ENCODE peak calls at places on chromosomes 5 and 9, in five cellular contexts. F is GM12878, V is GM12892, O is H1, K is HepG2. U is an unnamed sample.

GRCh38 chr9:5489630-5490484 is 20.5 kb upstream of the PDCD1LG2 start:
- DNase-seq in F (no peak), V (no peak), O (no peak), K (no peak), U (no peak)

GRCh38 chr5:56037531-56038010 is 42.8 kb upstream of the IL6ST start:
- DNase-seq in F (no peak), V (no peak), O (no peak), K (no peak), U (no peak)

GRCh38 chr5:74641778-74642542 is 1.4 kb upstream of the ENC1 start:
- DNase-seq in F (no peak), V (no peak), O (no peak), K (peak), U (no peak)

GRCh38 chr9:86483496-86483895 is 129.3 kb upstream of the TUT7 start:
- DNase-seq in F (no peak), V (no peak), O (no peak), K (no peak), U (no peak)

GRCh38 chr5:4097194-4097593 is 501.6 kb downstream of the IRX1 start:
- DNase-seq in F (no peak), V (no peak), O (no peak), K (no peak), U (no peak)

GRCh38 chr9:109967651-109968331 is 187.8 kb downstream of the PALM2AKAP2 start:
- DNase-seq in F (peak), V (no peak), O (no peak), K (no peak), U (no peak)

GRCh38 chr5:78795757-78796156 is 147.2 kb upstream of the LHFPL2 start:
- DNase-seq in F (no peak), V (no peak), O (no peak), K (peak), U (no peak)

GRCh38 chr5:73735032-73735734 is 109.2 kb downstream of the ARHGEF28 start:
- DNase-seq in F (no peak), V (no peak), O (no peak), K (no peak), U (no peak)

GRCh38 chr5:180844432-180844831 is 16.6 kb downstream of the ZFP62 start:
- DNase-seq in F (no peak), V (no peak), O (no peak), K (no peak), U (no peak)

GRCh38 chr9:14438232-14438966 is 124.5 kb upstream of the NFIB start:
- DNase-seq in F (no peak), V (no peak), O (no peak), K (no peak), U (no peak)

GRCh38 chr9:127854169-127854833 is at the start of gene ENG:
- DNase-seq in F (no peak), V (no peak), O (no peak), K (no peak), U (no peak)

GRCh38 chr5:32753765-32754164 is 42.6 kb downstream of the NPR3 start:
- DNase-seq in F (no peak), V (no peak), O (no peak), K (no peak), U (no peak)

GRCh38 chr5:59285300-59286017 is 608.1 kb downstream of the PDE4D start:
- DNase-seq in F (no peak), V (no peak), O (no peak), K (no peak), U (no peak)

GRCh38 chr5:35438786-35439185 is 178.9 kb upstream of the SPEF2 start:
- DNase-seq in F (no peak), V (no peak), O (no peak), K (no peak), U (no peak)

GRCh38 chr5:158929579-158930233 is 170.0 kb downstream of the EBF1 start:
- DNase-seq in F (no peak), V (no peak), O (no peak), K (no peak), U (no peak)

GRCh38 chr9:103552712-103553111 is 541.4 kb upstream of the SMC2 start:
- DNase-seq in F (no peak), V (no peak), O (no peak), K (no peak), U (no peak)

GRCh38 chr9:127862075-127863011 is 7.9 kb upstream of the ENG start:
- DNase-seq in F (no peak), V (peak), O (no peak), K (no peak), U (no peak)

GRCh38 chr5:2751592-2752021 is at the start of gene IRX2:
- DNase-seq in F (no peak), V (no peak), O (peak), K (no peak), U (no peak)

GRCh38 chr9:108156270-108156998 is 666.9 kb upstream of the KLF4 start:
- DNase-seq in F (no peak), V (no peak), O (no peak), K (no peak), U (no peak)

GRCh38 chr9:108149346-108149745 is 659.8 kb upstream of the KLF4 start:
- DNase-seq in F (no peak), V (no peak), O (no peak), K (no peak), U (no peak)

GRCh38 chr9:108151161-108151586 is 661.6 kb upstream of the KLF4 start:
- DNase-seq in F (no peak), V (no peak), O (no peak), K (no peak), U (no peak)

GRCh38 chr9:108153391-108153790 is 663.8 kb upstream of the KLF4 start:
- DNase-seq in F (no peak), V (no peak), O (no peak), K (no peak), U (no peak)

GRCh38 chr9:108150736-108151135 is 661.2 kb upstream of the KLF4 start:
- DNase-seq in F (no peak), V (no peak), O (no peak), K (no peak), U (no peak)
- TF ChIP-seq POLR2AphosphoS5 in F (no peak), V (no peak), O (no peak), K (no peak), U (no peak)

GRCh38 chr5:132831095-132831860 is 831 bp upstream of the SHROOM1 start:
- DNase-seq in F (no peak), V (no peak), O (no peak), K (no peak), U (no peak)
- TF ChIP-seq POLR2A in F (no peak), V (no peak), O (no peak), K (no peak), U (no peak)

DNA sequence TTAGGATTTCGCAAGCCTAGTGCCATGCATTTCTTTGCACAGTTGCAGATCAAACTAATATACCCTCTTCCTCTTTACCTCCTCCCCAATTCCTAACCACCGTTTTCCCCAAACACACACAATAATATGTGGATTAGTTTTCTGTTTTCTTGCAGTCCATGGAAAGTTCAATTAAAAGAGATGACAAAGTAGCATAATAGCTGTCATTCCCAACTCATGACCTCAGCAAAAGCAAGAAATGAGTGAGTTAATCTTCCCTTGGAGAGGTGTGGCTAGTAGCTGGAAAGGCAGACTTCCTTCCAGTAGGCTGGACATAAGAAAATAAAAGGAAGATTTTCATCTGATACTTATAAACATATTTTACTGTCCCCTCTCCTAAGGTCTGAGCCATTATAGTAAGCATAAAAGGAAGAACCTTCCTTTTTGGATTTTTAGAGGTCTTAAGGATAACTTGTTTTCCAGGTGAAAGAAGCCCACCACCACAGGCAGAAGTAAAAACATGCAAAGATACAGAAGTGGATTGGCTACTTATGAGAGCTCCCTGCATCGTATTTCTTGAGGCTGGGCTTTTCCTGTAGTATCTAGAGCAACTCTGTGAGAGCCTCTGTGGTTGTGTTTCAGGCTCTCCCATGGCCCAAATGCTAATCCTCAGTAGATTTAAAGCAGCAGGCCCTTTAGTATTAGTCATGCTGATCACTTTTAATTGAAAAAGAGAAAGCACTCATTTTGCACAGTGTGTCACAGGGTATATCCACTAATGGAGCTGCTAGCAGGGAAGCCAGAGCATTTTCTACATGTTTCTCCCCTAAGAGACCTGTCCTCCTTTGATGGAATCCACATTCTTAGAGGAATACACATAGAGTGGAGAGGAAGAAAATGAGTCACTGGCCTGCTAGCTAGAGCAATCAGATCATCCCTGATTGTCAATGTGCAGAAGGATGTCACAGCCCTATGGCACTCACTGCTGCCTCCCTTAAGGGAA is 348.8 kb downstream of the TMEM232 start:
- DNase-seq in F (no peak), V (no peak), O (no peak), K (no peak), U (no peak)
- TF ChIP-seq TAF1 in F (no peak), V (no peak), O (no peak), K (no peak), U (no peak)

DNA sequence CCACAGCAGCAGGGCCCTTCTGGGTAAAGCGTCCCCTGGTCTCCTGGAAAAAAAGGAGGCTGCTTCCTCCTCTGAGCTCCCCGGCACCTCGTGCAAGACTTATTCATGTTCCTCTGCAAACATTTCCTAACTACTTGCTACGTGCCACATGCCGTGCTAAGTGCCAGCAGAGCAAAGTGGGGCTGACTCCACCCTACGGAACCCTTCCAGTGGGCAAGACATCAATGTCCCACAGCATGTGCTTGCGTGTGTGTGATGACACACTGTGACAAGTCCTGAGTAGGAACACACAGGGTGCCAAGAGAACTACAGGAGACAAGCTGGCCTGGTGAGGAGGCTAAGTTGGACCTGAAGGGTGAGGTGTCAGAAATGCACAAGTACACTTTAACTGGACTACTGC is 57.4 kb downstream of the SEMA4D start:
- DNase-seq in F (no peak), V (no peak), O (no peak), K (no peak), U (no peak)
- TF ChIP-seq POLR2AphosphoS5 in F (no peak), V (no peak), O (no peak), K (no peak), U (no peak)

GRCh38 chr5:27220752-27221151 is 182.4 kb upstream of the CDH9 start:
- DNase-seq in F (no peak), V (no peak), O (no peak), K (no peak), U (no peak)

GRCh38 chr5:27216367-27216941 is 178.1 kb upstream of the CDH9 start:
- DNase-seq in F (no peak), V (no peak), O (no peak), K (no peak), U (no peak)

GRCh38 chr5:27221410-27221809 is 183.0 kb upstream of the CDH9 start:
- DNase-seq in F (no peak), V (no peak), O (no peak), K (no peak), U (no peak)

GRCh38 chr5:27217160-27217956 is 179.0 kb upstream of the CDH9 start:
- DNase-seq in F (no peak), V (no peak), O (no peak), K (no peak), U (no peak)

GRCh38 chr5:27217977-27218376 is 179.6 kb upstream of the CDH9 start:
- DNase-seq in F (no peak), V (no peak), O (no peak), K (no peak), U (no peak)
- TF ChIP-seq POLR2A in F (no peak), V (no peak), O (no peak), K (no peak), U (no peak)

DNA sequence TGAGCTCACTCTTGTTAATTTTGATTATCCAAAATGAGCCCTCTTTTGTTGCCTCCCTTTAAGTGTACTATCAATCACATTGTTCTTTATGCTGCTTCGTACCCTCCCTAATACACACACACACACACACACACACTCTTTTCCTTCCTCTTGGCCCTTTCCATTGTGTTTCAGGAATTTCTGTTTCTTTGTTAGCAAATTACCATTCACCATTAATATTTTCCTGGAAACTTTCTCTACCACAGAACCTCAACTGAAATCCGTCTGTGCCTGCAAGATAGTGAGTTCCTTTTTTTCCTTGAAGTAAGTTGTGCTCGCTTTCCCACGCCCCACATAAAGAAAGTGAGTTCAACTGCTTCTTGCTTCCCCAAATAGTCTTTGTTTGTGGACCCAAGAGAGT is 61.8 kb downstream of the SMIM15 start:
- DNase-seq in F (no peak), V (no peak), O (no peak), K (no peak), U (no peak)
- TF ChIP-seq TAF1 in F (no peak), V (no peak), O (no peak), K (no peak), U (no peak)

GRCh38 chr9:36102742-36103495 is 33.6 kb upstream of the GLIPR2 start:
- DNase-seq in F (peak), V (peak), O (peak), K (peak), U (peak)

GRCh38 chr9:36100532-36100931 is 36.0 kb upstream of the GLIPR2 start:
- DNase-seq in F (no peak), V (no peak), O (no peak), K (no peak), U (no peak)

GRCh38 chr9:36101916-36102741 is 34.4 kb upstream of the GLIPR2 start:
- DNase-seq in F (no peak), V (no peak), O (peak), K (peak), U (no peak)

DNA sequence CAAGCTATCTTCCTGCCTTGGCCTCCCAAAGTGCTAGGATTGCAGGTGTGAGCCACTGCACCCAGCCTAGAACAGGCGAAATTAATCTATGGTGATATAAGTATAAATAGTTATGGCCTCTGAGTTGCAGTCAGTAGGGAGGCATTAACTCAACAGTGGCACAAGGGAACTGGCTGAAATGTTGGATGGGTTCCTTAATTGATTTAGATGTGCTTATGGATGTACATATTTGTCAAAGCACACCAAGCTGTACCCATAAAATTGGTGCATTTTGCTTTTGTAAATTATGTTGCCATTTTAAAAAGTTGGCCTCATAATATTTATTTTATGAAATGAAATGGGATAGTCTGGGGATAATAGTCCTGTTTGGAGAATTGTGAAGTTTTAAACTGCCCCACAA is 36.8 kb upstream of the GLIPR2 start:
- DNase-seq in F (no peak), V (no peak), O (no peak), K (no peak), U (no peak)
- TF ChIP-seq POLR2AphosphoS5 in F (no peak), V (no peak), O (no peak), K (no peak), U (no peak)

GRCh38 chr5:173866249-173867172 is 21.6 kb upstream of the CPEB4 start:
- DNase-seq in F (no peak), V (no peak), O (no peak), K (no peak), U (no peak)
- TF ChIP-seq POLR2A in F (no peak), V (no peak), O (no peak), K (no peak), U (no peak)

GRCh38 chr5:36637516-36637915 is 31.1 kb downstream of the SLC1A3 start:
- DNase-seq in F (no peak), V (no peak), O (no peak), K (no peak), U (no peak)
- TF ChIP-seq TAF1 in F (no peak), V (no peak), O (no peak), K (no peak), U (no peak)

U was measured in GM12891.